ENCODE peak calls at places on chromosomes 2 and 18, in eight cellular contexts. J is EH; Y is putamen; R is SJSA1; X is tibial artery; F is brain microvascular endothelial cell; H is RPMI8226; K is activated CD4-positive, CD25-positive, alpha-beta regulatory T cell treated with anti-CD3 and anti-CD28 coated beads, Interleukin-2, amount 50 U/mL, for 72 hours. O is an unnamed sample.
A peak's percentile ranks its signal among the peaks of the same experiment; 100 is the strongest.

GRCh38 chr2:146701183-146701582 is 1143.6 kb upstream of the ACVR2A start:
- DNase-seq in J (no peak), Y (no peak), R (no peak), X (no peak), F (peak; percentile 11), H (no peak), K (no peak), O (peak; percentile 57)

GRCh38 chr18:68148862-68149261 is 566.0 kb downstream of the TMX3 start:
- DNase-seq in J (no peak), Y (no peak), R (no peak), X (no peak), F (no peak), H (no peak), K (no peak), O (no peak)

GRCh38 chr2:203646266-203646864 is 60.1 kb upstream of the CD28 start:
- DNase-seq in J (no peak), Y (no peak), R (no peak), X (no peak), F (no peak), H (no peak), K (no peak), O (no peak)

GRCh38 chr2:238848941-238849853 is 1.3 kb downstream of the TWIST2 start:
- DNase-seq in J (peak; percentile 57), Y (no peak), R (peak; percentile 57), X (no peak), F (peak; percentile 7), H (no peak), K (no peak), O (no peak)

GRCh38 chr2:195639959-195640358 is 17.1 kb upstream of the SLC39A10 start:
- DNase-seq in J (no peak), Y (no peak), R (no peak), X (no peak), F (no peak), H (no peak), K (no peak), O (no peak)

GRCh38 chr18:3411854-3412268 is 38.1 kb upstream of the TGIF1 start:
- DNase-seq in J (peak; percentile 7), Y (no peak), R (no peak), X (no peak), F (no peak), H (peak; percentile 43), K (peak; percentile 50), O (no peak)

GRCh38 chr2:196101325-196101981 is 32.8 kb upstream of the DNAH7 start:
- DNase-seq in J (peak; percentile 41), Y (no peak), R (no peak), X (no peak), F (peak; percentile 52), H (peak; percentile 46), K (no peak), O (no peak)

GRCh38 chr18:7116001-7116831 is 1.4 kb downstream of the LAMA1 start:
- DNase-seq in J (peak; percentile 24), Y (no peak), R (peak; percentile 16), X (no peak), F (peak; percentile 22), H (no peak), K (no peak), O (no peak)

GRCh38 chr2:164178835-164179470 is 442.3 kb downstream of the GRB14 start:
- DNase-seq in J (peak; percentile 23), Y (no peak), R (no peak), X (no peak), F (peak; percentile 22), H (no peak), K (no peak), O (no peak)

GRCh38 chr18:79874553-79875530 is 76.6 kb downstream of the SLC66A2 start:
- DNase-seq in J (no peak), Y (no peak), R (no peak), X (no peak), F (no peak), H (no peak), K (no peak), O (no peak)

GRCh38 chr2:127829845-127830246 is 18.9 kb upstream of the WDR33 start:
- DNase-seq in J (no peak), Y (no peak), R (no peak), X (no peak), F (no peak), H (peak; percentile 95), K (peak; percentile 38), O (no peak)

GRCh38 chr18:45619062-45619825 is 4.0 kb downstream of the SLC14A2 start:
- DNase-seq in J (no peak), Y (peak; percentile 44), R (no peak), X (peak; percentile 87), F (no peak), H (no peak), K (no peak), O (no peak)

GRCh38 chr2:122643725-122644329 is 888.4 kb downstream of the TSN start:
- DNase-seq in J (peak; percentile 86), Y (no peak), R (no peak), X (no peak), F (peak; percentile 95), H (no peak), K (no peak), O (peak; percentile 52)

GRCh38 chr18:34493566-34494358 is 216.3 kb upstream of the DTNA start:
- DNase-seq in J (no peak), Y (no peak), R (no peak), X (peak; percentile 61), F (no peak), H (peak; percentile 66), K (no peak), O (peak; percentile 19)

GRCh38 chr2:121722479-121722878 is 14.2 kb downstream of the NIFK start:
- DNase-seq in J (peak; percentile 76), Y (no peak), R (peak; percentile 34), X (peak; percentile 19), F (peak; percentile 88), H (no peak), K (no peak), O (no peak)

GRCh38 chr2:60530660-60531276 is 22.7 kb downstream of the BCL11A start:
- DNase-seq in J (no peak), Y (no peak), R (no peak), X (no peak), F (no peak), H (peak; percentile 79), K (no peak), O (no peak)

GRCh38 chr2:98913916-98914712 is 21.9 kb downstream of the CRACDL start:
- DNase-seq in J (no peak), Y (no peak), R (no peak), X (peak; percentile 56), F (no peak), H (peak; percentile 30), K (peak; percentile 17), O (no peak)

GRCh38 chr2:231794383-231794782 is 8.1 kb downstream of the COPS7B start:
- DNase-seq in J (no peak), Y (no peak), R (no peak), X (no peak), F (no peak), H (no peak), K (no peak), O (no peak)

GRCh38 chr2:9378433-9379371 is 44.6 kb downstream of the ITGB1BP1 start:
- DNase-seq in J (peak; percentile 87), Y (no peak), R (peak; percentile 54), X (peak; percentile 88), F (peak; percentile 86), H (no peak), K (no peak), O (peak; percentile 79)

GRCh38 chr2:41698787-41699422 is 348.9 kb upstream of the PKDCC start:
- DNase-seq in J (peak; percentile 9), Y (peak; percentile 48), R (no peak), X (peak; percentile 68), F (no peak), H (no peak), K (no peak), O (peak; percentile 42)

GRCh38 chr2:16031848-16032159 is 91.5 kb downstream of the MYCN start:
- DNase-seq in J (no peak), Y (no peak), R (no peak), X (no peak), F (no peak), H (no peak), K (no peak), O (peak; percentile 69)

GRCh38 chr2:219769044-219770030 is 141.9 kb downstream of the SLC4A3 start:
- DNase-seq in J (peak; percentile 10), Y (peak; percentile 52), R (no peak), X (no peak), F (peak; percentile 25), H (no peak), K (no peak), O (no peak)

GRCh38 chr18:21742323-21742687 is 1.7 kb downstream of the MIB1 start:
- DNase-seq in J (no peak), Y (no peak), R (no peak), X (no peak), F (no peak), H (peak; percentile 30), K (no peak), O (no peak)

GRCh38 chr2:72148975-72149555 is 1.4 kb upstream of the CYP26B1 start:
- DNase-seq in J (peak; percentile 27), Y (peak; percentile 59), R (peak; percentile 40), X (peak; percentile 69), F (no peak), H (peak; percentile 22), K (peak; percentile 36), O (no peak)

GRCh38 chr2:169799555-169799954 is 884 bp downstream of the SSB start:
- DNase-seq in J (peak; percentile 32), Y (no peak), R (peak; percentile 31), X (no peak), F (no peak), H (no peak), K (no peak), O (peak; percentile 15)

GRCh38 chr2:212595036-212595654 is 56.5 kb upstream of the ERBB4 start:
- DNase-seq in J (peak; percentile 13), Y (peak; percentile 7), R (no peak), X (no peak), F (no peak), H (no peak), K (no peak), O (peak; percentile 50)

GRCh38 chr18:22838639-22839487 is 94.3 kb upstream of the RBBP8 start:
- DNase-seq in J (no peak), Y (no peak), R (no peak), X (no peak), F (no peak), H (no peak), K (no peak), O (no peak)

GRCh38 chr2:178528647-178529046 is 48.4 kb downstream of the PLEKHA3 start:
- DNase-seq in J (no peak), Y (no peak), R (no peak), X (no peak), F (no peak), H (no peak), K (no peak), O (no peak)